ENCODE peak calls at places on chromosome 18, in ten cellular contexts. R is progenitor cell of endocrine pancreas, Q is C1 segment of cervical spinal cord, X is HTR-8/SVneo, U is CMK, L is neural crest cell, C is NAMALWA, S is cardiac muscle cell, M is GM13977, J is T follicular helper cell. Y is an unnamed sample.

GRCh38 chr18:9619990-9620389 is 5.6 kb upstream of the PPP4R1 start:
- DNase-seq in R (no peak), Q (no peak), X (no peak), U (no peak), L (no peak), C (no peak), S (no peak), M (no peak), J (no peak), Y (no peak)

GRCh38 chr18:38297910-38298309 is 732.3 kb upstream of the CELF4 start:
- DNase-seq in R (no peak), Q (no peak), X (no peak), U (no peak), L (no peak), C (no peak), S (no peak), M (no peak), J (no peak), Y (no peak)

GRCh38 chr18:627211-627610 is 30.2 kb upstream of the TYMS start:
- DNase-seq in R (no peak), Q (no peak), X (no peak), U (no peak), L (no peak), C (no peak), S (no peak), M (no peak), J (no peak), Y (no peak)

GRCh38 chr18:51321696-51322095 is 124.2 kb upstream of the MEX3C start:
- DNase-seq in R (no peak), Q (no peak), X (peak; percentile 10), U (no peak), L (no peak), C (no peak), S (no peak), M (no peak), J (no peak), Y (peak; percentile 88)

GRCh38 chr18:6546229-6546628 is 131.5 kb upstream of the L3MBTL4 start:
- DNase-seq in R (no peak), Q (no peak), X (no peak), U (no peak), L (no peak), C (no peak), S (no peak), M (no peak), J (no peak), Y (peak; percentile 70)

GRCh38 chr18:28267878-28268625 is 91.1 kb upstream of the CDH2 start:
- DNase-seq in R (no peak), Q (no peak), X (peak; percentile 26), U (no peak), L (no peak), C (no peak), S (no peak), M (no peak), J (no peak), Y (peak; percentile 49)

GRCh38 chr18:8359076-8359475 is 250.2 kb upstream of the RAB12 start:
- DNase-seq in R (no peak), Q (no peak), X (no peak), U (no peak), L (no peak), C (no peak), S (no peak), M (no peak), J (no peak), Y (no peak)

GRCh38 chr18:62751341-62751821 is 36.0 kb downstream of the PHLPP1 start:
- DNase-seq in R (no peak), Q (peak; percentile 53), X (no peak), U (no peak), L (peak; percentile 33), C (no peak), S (no peak), M (no peak), J (no peak), Y (no peak)

GRCh38 chr18:70936160-70936559 is 647.3 kb downstream of the SOCS6 start:
- DNase-seq in R (no peak), Q (no peak), X (no peak), U (no peak), L (no peak), C (no peak), S (no peak), M (no peak), J (no peak), Y (no peak)

GRCh38 chr18:9688036-9688741 is 19.9 kb upstream of the RAB31 start:
- DNase-seq in R (no peak), Q (no peak), X (no peak), U (no peak), L (no peak), C (no peak), S (no peak), M (no peak), J (no peak), Y (peak; percentile 98)

GRCh38 chr18:55199291-55199963 is 240.2 kb upstream of the CCDC68 start:
- DNase-seq in R (no peak), Q (no peak), X (no peak), U (no peak), L (no peak), C (no peak), S (no peak), M (no peak), J (no peak), Y (no peak)

GRCh38 chr18:26468931-26469340 is 79.4 kb downstream of the KCTD1 start:
- DNase-seq in R (peak; percentile 30), Q (no peak), X (peak; percentile 42), U (no peak), L (peak; percentile 29), C (peak; percentile 81), S (peak; percentile 57), M (peak; percentile 46), J (no peak), Y (no peak)

GRCh38 chr18:42274488-42275137 is 319.6 kb downstream of the PIK3C3 start:
- DNase-seq in R (no peak), Q (no peak), X (no peak), U (no peak), L (no peak), C (peak; percentile 50), S (peak; percentile 60), M (peak; percentile 28), J (no peak), Y (peak; percentile 23)

GRCh38 chr18:37574113-37574512 is 8.5 kb upstream of the CELF4 start:
- DNase-seq in R (no peak), Q (no peak), X (no peak), U (no peak), L (no peak), C (no peak), S (no peak), M (no peak), J (no peak), Y (no peak)

GRCh38 chr18:36655894-36656293 is 172.9 kb downstream of the TPGS2 start:
- DNase-seq in R (no peak), Q (no peak), X (no peak), U (no peak), L (no peak), C (no peak), S (no peak), M (no peak), J (no peak), Y (no peak)

GRCh38 chr18:35510071-35511010 is 12.6 kb upstream of the INO80C start:
- DNase-seq in R (no peak), Q (no peak), X (no peak), U (no peak), L (no peak), C (no peak), S (peak; percentile 69), M (no peak), J (no peak), Y (no peak)

GRCh38 chr18:31506024-31506742 is 8.2 kb downstream of the DSG2 start:
- DNase-seq in R (no peak), Q (no peak), X (no peak), U (no peak), L (no peak), C (no peak), S (no peak), M (no peak), J (no peak), Y (no peak)

GRCh38 chr18:78624646-78625279 is 354.9 kb upstream of the SALL3 start:
- DNase-seq in R (no peak), Q (no peak), X (no peak), U (no peak), L (no peak), C (no peak), S (no peak), M (no peak), J (no peak), Y (no peak)

GRCh38 chr18:63831080-63831788 is 56.0 kb downstream of the SERPINB7 start:
- DNase-seq in R (no peak), Q (no peak), X (peak; percentile 30), U (no peak), L (no peak), C (no peak), S (no peak), M (peak; percentile 13), J (no peak), Y (peak; percentile 85)

GRCh38 chr18:26656944-26657536 is 108.7 kb upstream of the KCTD1 start:
- DNase-seq in R (peak; percentile 57), Q (peak; percentile 81), X (peak; percentile 12), U (no peak), L (peak; percentile 53), C (no peak), S (peak; percentile 81), M (peak; percentile 62), J (no peak), Y (peak; percentile 57)

GRCh38 chr18:160831-161570 is 2.6 kb downstream of the USP14 start:
- DNase-seq in R (no peak), Q (no peak), X (no peak), U (no peak), L (no peak), C (no peak), S (no peak), M (no peak), J (no peak), Y (no peak)

GRCh38 chr18:58871514-58872490 is 7.1 kb downstream of the ZNF532 start:
- DNase-seq in R (no peak), Q (no peak), X (no peak), U (no peak), L (no peak), C (no peak), S (no peak), M (no peak), J (no peak), Y (no peak)

GRCh38 chr18:75360206-75360605 is 67.3 kb downstream of the SMIM21 start:
- DNase-seq in R (no peak), Q (no peak), X (no peak), U (no peak), L (no peak), C (no peak), S (no peak), M (no peak), J (no peak), Y (no peak)

GRCh38 chr18:44799422-44800421 is 119.0 kb downstream of the SETBP1 start:
- DNase-seq in R (no peak), Q (no peak), X (no peak), U (no peak), L (no peak), C (no peak), S (no peak), M (no peak), J (no peak), Y (no peak)

GRCh38 chr18:13371689-13372404 is 153.3 kb downstream of the LDLRAD4 start:
- DNase-seq in R (no peak), Q (no peak), X (no peak), U (no peak), L (no peak), C (no peak), S (no peak), M (no peak), J (no peak), Y (no peak)

GRCh38 chr18:62339106-62339988 is 14.2 kb downstream of the TNFRSF11A start:
- DNase-seq in R (no peak), Q (no peak), X (peak; percentile 41), U (no peak), L (no peak), C (no peak), S (no peak), M (no peak), J (no peak), Y (peak; percentile 74)

GRCh38 chr18:58721586-58722160 is 50.4 kb downstream of the MALT1 start:
- DNase-seq in R (no peak), Q (no peak), X (no peak), U (no peak), L (no peak), C (no peak), S (peak; percentile 27), M (no peak), J (no peak), Y (no peak)

GRCh38 chr18:78506031-78506461 is 473.6 kb upstream of the SALL3 start:
- DNase-seq in R (peak; percentile 25), Q (peak; percentile 62), X (no peak), U (no peak), L (peak; percentile 70), C (no peak), S (peak; percentile 9), M (no peak), J (no peak), Y (no peak)